ENCODE peak calls at places on chromosome 13, in nine cellular contexts. U is body of pancreas, L is AG10803, Y is ovary, K is fibroblast of the aortic adventitia, S is esophagus squamous epithelium, A is A549, F is cardiac fibroblast, W is brain microvascular endothelial cell. V is an unnamed sample.

GRCh38 chr13:95643814-95644598 is 500 bp downstream of the DZIP1 start:
- DNase-seq in U (peak; percentile 16), L (peak; percentile 36), Y (no peak), K (peak; percentile 49), S (no peak), A (peak; percentile 48), F (peak; percentile 49), W (peak; percentile 37), V (no peak)

GRCh38 chr13:30832845-30833332 is 73.2 kb upstream of the MEDAG start:
- DNase-seq in U (peak; percentile 94), L (no peak), Y (no peak), K (peak; percentile 23), S (no peak), A (peak; percentile 42), F (peak; percentile 70), W (peak; percentile 59), V (no peak)

GRCh38 chr13:78428646-78429045 is 174.7 kb downstream of the POU4F1 start:
- DNase-seq in U (no peak), L (no peak), Y (no peak), K (no peak), S (no peak), A (no peak), F (no peak), W (no peak), V (no peak)

GRCh38 chr13:75181906-75182305 is 300.1 kb downstream of the TBC1D4 start:
- DNase-seq in U (no peak), L (peak; percentile 23), Y (no peak), K (peak; percentile 89), S (no peak), A (peak; percentile 42), F (peak; percentile 82), W (peak; percentile 80), V (peak; percentile 41)

GRCh38 chr13:59532405-59532804 is 631.3 kb downstream of the DIAPH3 start:
- DNase-seq in U (no peak), L (no peak), Y (no peak), K (no peak), S (no peak), A (no peak), F (peak; percentile 24), W (no peak), V (no peak)

GRCh38 chr13:26998265-26998664 is 173.3 kb downstream of the USP12 start:
- DNase-seq in U (no peak), L (no peak), Y (no peak), K (no peak), S (no peak), A (no peak), F (no peak), W (no peak), V (no peak)

GRCh38 chr13:111881700-111882099 is 185.2 kb upstream of the SOX1 start:
- DNase-seq in U (no peak), L (no peak), Y (no peak), K (no peak), S (no peak), A (no peak), F (no peak), W (no peak), V (no peak)

GRCh38 chr13:62643799-62644484 is 1228.3 kb upstream of the PCDH20 start:
- DNase-seq in U (no peak), L (no peak), Y (no peak), K (no peak), S (no peak), A (no peak), F (no peak), W (no peak), V (no peak)

GRCh38 chr13:84445776-84446175 is 563.5 kb upstream of the SLITRK1 start:
- DNase-seq in U (no peak), L (peak; percentile 72), Y (no peak), K (no peak), S (no peak), A (no peak), F (peak; percentile 40), W (peak; percentile 65), V (no peak)

GRCh38 chr13:66992183-66992582 is 238.0 kb downstream of the PCDH9 start:
- DNase-seq in U (no peak), L (no peak), Y (no peak), K (peak; percentile 60), S (no peak), A (peak; percentile 75), F (peak; percentile 61), W (peak; percentile 56), V (no peak)
- TF ChIP-seq CTCF in U (no peak), L (no peak), Y (no peak), K (no peak), S (no peak), A (no peak), F (no peak), W (no peak), V (no peak)

GRCh38 chr13:105142556-105142955 is 1392.9 kb downstream of the EFNB2 start:
- DNase-seq in U (no peak), L (no peak), Y (no peak), K (no peak), S (no peak), A (no peak), F (no peak), W (no peak), V (no peak)

GRCh38 chr13:105135852-105136251 is 1399.6 kb downstream of the EFNB2 start:
- DNase-seq in U (no peak), L (no peak), Y (no peak), K (no peak), S (no peak), A (no peak), F (no peak), W (no peak), V (no peak)

GRCh38 chr13:105139048-105139379 is 1396.4 kb downstream of the EFNB2 start:
- DNase-seq in U (no peak), L (no peak), Y (no peak), K (no peak), S (no peak), A (no peak), F (no peak), W (no peak), V (no peak)

GRCh38 chr13:105144020-105144419 is 1391.4 kb downstream of the EFNB2 start:
- DNase-seq in U (no peak), L (no peak), Y (no peak), K (no peak), S (no peak), A (peak; percentile 6), F (no peak), W (no peak), V (no peak)

GRCh38 chr13:105139380-105140285 is 1395.8 kb downstream of the EFNB2 start:
- DNase-seq in U (peak; percentile 40), L (peak; percentile 4), Y (no peak), K (peak; percentile 0), S (peak; percentile 4), A (peak; percentile 52), F (peak; percentile 50), W (peak; percentile 34), V (no peak)
- TF ChIP-seq CTCF in U (no peak), L (peak; percentile 24), Y (no peak), K (no peak), S (no peak), A (peak; percentile 29), F (peak; percentile 51), W (peak; percentile 61), V (no peak)

GRCh38 chr13:96960379-96960778 is 33.9 kb downstream of the OXGR1 start:
- DNase-seq in U (no peak), L (no peak), Y (no peak), K (no peak), S (no peak), A (no peak), F (no peak), W (no peak), V (no peak)

GRCh38 chr13:96966415-96967102 is 27.7 kb downstream of the OXGR1 start:
- DNase-seq in U (no peak), L (no peak), Y (no peak), K (no peak), S (no peak), A (no peak), F (no peak), W (no peak), V (no peak)

GRCh38 chr13:96967248-96967745 is 27.0 kb downstream of the OXGR1 start:
- DNase-seq in U (no peak), L (no peak), Y (no peak), K (peak; percentile 24), S (no peak), A (peak; percentile 8), F (peak; percentile 31), W (no peak), V (no peak)

GRCh38 chr13:96968027-96968426 is 26.2 kb downstream of the OXGR1 start:
- DNase-seq in U (no peak), L (no peak), Y (no peak), K (no peak), S (no peak), A (no peak), F (no peak), W (no peak), V (no peak)

DNA sequence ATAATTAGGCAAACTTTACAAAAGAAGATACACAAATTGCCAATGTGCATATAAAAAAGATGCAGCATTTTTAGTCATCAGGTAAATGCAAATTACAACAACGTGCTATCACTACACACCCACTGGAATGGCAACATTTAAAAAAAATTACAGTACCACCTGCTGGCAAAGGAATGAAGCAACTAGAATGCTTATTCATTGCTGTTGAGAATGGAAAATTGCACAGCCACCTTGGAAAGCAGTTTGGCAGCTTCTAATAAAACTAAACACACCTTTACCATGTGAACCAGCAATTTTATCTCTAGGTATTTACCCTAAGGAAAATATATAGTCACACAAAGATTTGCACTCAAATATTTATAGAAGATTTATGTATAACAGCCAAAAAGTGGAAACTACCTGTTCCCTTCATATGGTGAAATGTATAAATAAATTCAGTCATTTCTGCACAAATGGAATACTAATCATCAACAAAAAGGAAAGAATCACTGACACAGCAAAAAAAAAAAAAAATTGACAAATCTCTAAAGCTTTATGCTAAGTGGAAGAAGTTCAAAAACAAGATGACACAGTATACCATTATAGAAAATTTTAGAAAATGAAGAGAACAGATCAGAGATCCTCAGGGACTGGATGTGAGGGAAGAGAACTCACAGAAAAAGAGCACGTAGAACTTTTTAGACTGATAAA is 30.3 kb downstream of the OXGR1 start:
- DNase-seq in U (no peak), L (no peak), Y (no peak), K (no peak), S (no peak), A (no peak), F (peak; percentile 6), W (no peak), V (no peak)
- TF ChIP-seq CTCF in U (no peak), L (no peak), Y (no peak), K (no peak), S (no peak), A (no peak), F (peak; percentile 1), W (no peak), V (no peak)

GRCh38 chr13:113470073-113470472 is 16.8 kb upstream of the ADPRHL1 start:
- DNase-seq in U (no peak), L (no peak), Y (no peak), K (no peak), S (no peak), A (no peak), F (no peak), W (no peak), V (no peak)

GRCh38 chr13:113471844-113472243 is 18.6 kb upstream of the ADPRHL1 start:
- DNase-seq in U (no peak), L (no peak), Y (no peak), K (no peak), S (no peak), A (no peak), F (no peak), W (no peak), V (no peak)

GRCh38 chr13:113475280-113475679 is 15.2 kb downstream of the DCUN1D2 start:
- DNase-seq in U (no peak), L (no peak), Y (no peak), K (no peak), S (no peak), A (no peak), F (no peak), W (no peak), V (no peak)

GRCh38 chr13:113474179-113474578 is 16.3 kb downstream of the DCUN1D2 start:
- DNase-seq in U (no peak), L (peak; percentile 86), Y (no peak), K (no peak), S (no peak), A (no peak), F (peak; percentile 92), W (peak; percentile 67), V (no peak)

GRCh38 chr13:113472355-113473025 is 18.0 kb downstream of the DCUN1D2 start:
- DNase-seq in U (no peak), L (no peak), Y (no peak), K (no peak), S (no peak), A (no peak), F (no peak), W (no peak), V (no peak)
- TF ChIP-seq CTCF in U (no peak), L (no peak), Y (no peak), K (no peak), S (no peak), A (no peak), F (no peak), W (no peak), V (no peak)

V was measured in BJ.